ENCODE peak calls at places on chromosomes 1 and 21, in five cellular contexts. P is breast epithelium, Z is transverse colon, G is heart right ventricle, O is tibial artery. F is an unnamed sample.

GRCh38 chr1:196136396-196136795 is 471.8 kb downstream of the KCNT2 start:
- DNase-seq in P (no peak), Z (no peak), G (no peak), O (no peak), F (no peak)

GRCh38 chr1:14415396-14415795 is 183.1 kb upstream of the KAZN start:
- DNase-seq in P (no peak), Z (no peak), G (no peak), O (no peak), F (no peak)

GRCh38 chr1:92705456-92705855 is 79.5 kb downstream of the EVI5 start:
- DNase-seq in P (no peak), Z (no peak), G (no peak), O (no peak), F (no peak)

GRCh38 chr1:91770675-91771074 is 115.3 kb downstream of the TGFBR3 start:
- DNase-seq in P (no peak), Z (no peak), G (no peak), O (no peak), F (no peak)

GRCh38 chr1:77889671-77890070 is 1.2 kb downstream of the NEXN start:
- DNase-seq in P (no peak), Z (no peak), G (no peak), O (no peak), F (no peak)

GRCh38 chr1:203316626-203317093 is 11.3 kb downstream of the BTG2 start:
- DNase-seq in P (peak; percentile 74), Z (peak; percentile 73), G (no peak), O (no peak), F (peak; percentile 89)

GRCh38 chr1:113732802-113733201 is 26.5 kb downstream of the PHTF1 start:
- DNase-seq in P (no peak), Z (no peak), G (no peak), O (no peak), F (no peak)

GRCh38 chr1:100396651-100397050 is 44.3 kb downstream of the CDC14A start:
- DNase-seq in P (no peak), Z (no peak), G (no peak), O (no peak), F (no peak)

GRCh38 chr1:166121010-166121409 is 45.8 kb downstream of the FAM78B start:
- DNase-seq in P (no peak), Z (no peak), G (no peak), O (no peak), F (no peak)

GRCh38 chr1:171817511-171818265 is 23.6 kb upstream of the DNM3 start:
- DNase-seq in P (no peak), Z (peak; percentile 8), G (no peak), O (no peak), F (no peak)

GRCh38 chr1:222798111-222798510 is 16.7 kb upstream of the DISP1 start:
- DNase-seq in P (no peak), Z (no peak), G (no peak), O (no peak), F (no peak)

GRCh38 chr1:12052008-12052573 is 11.0 kb upstream of the TNFRSF8 start:
- DNase-seq in P (no peak), Z (peak; percentile 34), G (peak; percentile 52), O (peak; percentile 79), F (peak; percentile 81)

GRCh38 chr1:21673277-21673780 is 4.2 kb upstream of the RAP1GAP start:
- DNase-seq in P (no peak), Z (peak; percentile 36), G (peak; percentile 82), O (peak; percentile 93), F (peak; percentile 77)
- H3K27ac ChIP-seq in P (peak overlapping the region; percentile 9), Z (peak overlapping the region; percentile 40), G (peak overlapping the region; percentile 44), O (peak overlapping the region; percentile 51), F (peak overlapping the region; percentile 19)

DNA sequence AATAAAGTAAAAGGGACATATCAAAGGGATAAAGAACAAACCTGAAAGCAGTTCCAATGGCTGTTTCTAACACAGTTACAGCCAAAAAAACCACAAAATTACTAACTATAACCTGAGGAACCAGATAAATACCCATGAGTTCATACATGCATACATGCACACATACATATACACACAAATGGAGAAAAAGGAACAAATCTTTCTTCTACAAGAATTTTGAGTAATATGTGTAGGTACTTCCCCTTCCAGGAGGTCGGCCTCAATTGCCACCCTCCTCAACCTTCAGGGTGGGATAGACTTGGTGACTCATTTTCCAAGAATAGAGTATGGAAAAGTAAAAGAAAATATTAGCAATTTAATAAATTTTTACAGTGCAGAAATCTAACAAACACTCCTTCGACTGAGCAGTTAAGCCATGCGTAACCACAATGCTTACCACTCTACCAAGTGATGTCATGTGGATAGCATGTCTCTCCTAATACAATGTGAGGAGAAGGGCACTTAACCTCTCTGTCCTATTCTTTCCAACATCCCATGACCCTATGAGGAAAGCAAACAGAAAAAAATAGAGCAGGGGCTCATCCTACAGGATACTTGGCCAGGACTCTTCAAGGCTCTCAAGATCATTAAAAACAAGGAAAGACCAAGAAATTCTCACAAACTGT is 243.0 kb upstream of the RUNX1 start:
- DNase-seq in P (no peak), Z (no peak), G (no peak), O (no peak), F (no peak)
- H3K4me3 ChIP-seq in P (no peak overlapping the region), Z (no peak overlapping the region), G (no peak overlapping the region), O (no peak overlapping the region), F (no peak overlapping the region)

GRCh38 chr1:214939180-214939579 is 143.4 kb upstream of the KCNK2 start:
- DNase-seq in P (no peak), Z (no peak), G (no peak), O (no peak), F (no peak)
- H3K36me3 ChIP-seq in P (no peaks in the 10 kb centered on the region), Z (no peaks in the 10 kb centered on the region), G (no peaks in the 10 kb centered on the region), O (no peaks in the 10 kb centered on the region), F (no peaks in the 10 kb centered on the region)

GRCh38 chr1:198635964-198636363 is 2.9 kb upstream of the PTPRC start:
- DNase-seq in P (no peak), Z (no peak), G (no peak), O (no peak), F (no peak)
- H3K27ac ChIP-seq in P (no peak overlapping the region), Z (no peak overlapping the region), G (no peak overlapping the region), O (no peak overlapping the region), F (no peak overlapping the region)